ENCODE peak calls at places on chromosome 2, in five cellular contexts. One of them, this sample, is unnamed.

GRCh38 chr2:239539776-239540100 is 138.9 kb upstream of the HDAC4 start:
- DNase-seq in 8988T: no peak
- DNase-seq in suprapubic skin: no peak
- DNase-seq in dorsolateral prefrontal cortex: no peak
- DNase-seq in activated CD4-positive, alpha-beta memory T cell treated with anti-CD3 and anti-CD28 coated beads for 36 hours: no peak
- DNase-seq in this sample: no peak

GRCh38 chr2:239610457-239611221 is 209.8 kb upstream of the HDAC4 start:
- DNase-seq in activated CD4-positive, alpha-beta memory T cell treated with anti-CD3 and anti-CD28 coated beads for 36 hours: no peak
- DNase-seq in suprapubic skin: no peak
- DNase-seq in 8988T: no peak
- DNase-seq in dorsolateral prefrontal cortex: no peak
- DNase-seq in this sample: no peak

GRCh38 chr2:102703748-102704147 is 58.1 kb upstream of the TMEM182 start:
- DNase-seq in suprapubic skin: no peak
- DNase-seq in 8988T: no peak
- DNase-seq in dorsolateral prefrontal cortex: no peak
- DNase-seq in activated CD4-positive, alpha-beta memory T cell treated with anti-CD3 and anti-CD28 coated beads for 36 hours: peak
- DNase-seq in this sample: peak

GRCh38 chr2:85899849-85900248 is 11.1 kb upstream of the ST3GAL5 start:
- DNase-seq in suprapubic skin: no peak
- DNase-seq in 8988T: no peak
- DNase-seq in dorsolateral prefrontal cortex: no peak
- DNase-seq in activated CD4-positive, alpha-beta memory T cell treated with anti-CD3 and anti-CD28 coated beads for 36 hours: no peak
- DNase-seq in this sample: no peak

GRCh38 chr2:167980436-167980835 is 267.0 kb downstream of the STK39 start:
- DNase-seq in activated CD4-positive, alpha-beta memory T cell treated with anti-CD3 and anti-CD28 coated beads for 36 hours: no peak
- DNase-seq in suprapubic skin: no peak
- DNase-seq in dorsolateral prefrontal cortex: no peak
- DNase-seq in 8988T: no peak
- DNase-seq in this sample: no peak

GRCh38 chr2:207475546-207475945 is 54.2 kb upstream of the CREB1 start:
- DNase-seq in suprapubic skin: no peak
- DNase-seq in dorsolateral prefrontal cortex: peak
- DNase-seq in 8988T: no peak
- DNase-seq in activated CD4-positive, alpha-beta memory T cell treated with anti-CD3 and anti-CD28 coated beads for 36 hours: no peak
- DNase-seq in this sample: no peak

GRCh38 chr2:30273574-30273929 is 42.2 kb downstream of the LBH start:
- DNase-seq in suprapubic skin: no peak
- DNase-seq in activated CD4-positive, alpha-beta memory T cell treated with anti-CD3 and anti-CD28 coated beads for 36 hours: peak
- DNase-seq in 8988T: no peak
- DNase-seq in dorsolateral prefrontal cortex: no peak
- DNase-seq in this sample: no peak

GRCh38 chr2:239443666-239444567 is 43.1 kb upstream of the HDAC4 start:
- DNase-seq in 8988T: peak
- DNase-seq in activated CD4-positive, alpha-beta memory T cell treated with anti-CD3 and anti-CD28 coated beads for 36 hours: no peak
- DNase-seq in suprapubic skin: peak
- DNase-seq in dorsolateral prefrontal cortex: no peak
- DNase-seq in this sample: peak

GRCh38 chr2:15667579-15668556 is 76.2 kb downstream of the DDX1 start:
- DNase-seq in activated CD4-positive, alpha-beta memory T cell treated with anti-CD3 and anti-CD28 coated beads for 36 hours: no peak
- DNase-seq in suprapubic skin: no peak
- DNase-seq in 8988T: no peak
- DNase-seq in dorsolateral prefrontal cortex: no peak
- DNase-seq in this sample: peak

GRCh38 chr2:191869178-191869577 is 22.3 kb upstream of the CAVIN2 start:
- DNase-seq in suprapubic skin: no peak
- DNase-seq in activated CD4-positive, alpha-beta memory T cell treated with anti-CD3 and anti-CD28 coated beads for 36 hours: peak
- DNase-seq in dorsolateral prefrontal cortex: peak
- DNase-seq in 8988T: no peak
- DNase-seq in this sample: peak

This sample was measured in astrocyte of the hippocampus.